ENCODE peak calls at places on chromosomes 4 and X, in four cellular contexts. U is IMR-90, Y is GM12878, O is SK-N-SH. T is an unnamed sample.

GRCh38 chrX:140766024-140766611 is 56.6 kb downstream of the LINC00632 start:
- DNase-seq in O (peak), U (peak), Y (no peak), T (peak)

GRCh38 chr4:160492181-160492580 is 1389.3 kb downstream of the RAPGEF2 start:
- DNase-seq in U (no peak), Y (no peak), O (no peak), T (no peak)

GRCh38 chr4:86357608-86358007 is 2.2 kb downstream of the MAPK10 start:
- DNase-seq in U (no peak), O (peak), Y (no peak), T (no peak)

GRCh38 chr4:1416051-1416947 is 10.1 kb upstream of the NKX1-1 start:
- DNase-seq in O (peak), U (no peak), Y (no peak), T (peak)

GRCh38 chr4:81601270-81601694 is 129.6 kb upstream of the RASGEF1B start:
- DNase-seq in U (no peak), O (no peak), Y (no peak), T (no peak)

GRCh38 chrX:137166591-137166990 is 132.8 kb upstream of the GPR101 start:
- DNase-seq in Y (no peak), U (no peak), O (peak), T (peak)

GRCh38 chrX:109856974-109857373 is 123.9 kb upstream of the ACSL4 start:
- DNase-seq in Y (no peak), U (peak), O (peak), T (no peak)

GRCh38 chr4:152696764-152697250 is 17.0 kb upstream of the TMEM154 start:
- DNase-seq in U (peak), Y (peak), O (no peak), T (no peak)

GRCh38 chrX:70552174-70552704 is 107.6 kb downstream of the DLG3 start:
- DNase-seq in O (no peak), U (no peak), Y (no peak), T (no peak)

GRCh38 chrX:70553516-70553915 is 108.9 kb downstream of the DLG3 start:
- DNase-seq in Y (no peak), O (no peak), U (no peak), T (no peak)

GRCh38 chrX:70554523-70554922 is 109.9 kb downstream of the DLG3 start:
- DNase-seq in U (peak), Y (no peak), O (no peak), T (no peak)

GRCh38 chrX:70554948-70555347 is 110.3 kb downstream of the DLG3 start:
- DNase-seq in O (no peak), U (no peak), Y (no peak), T (no peak)

GRCh38 chrX:70554081-70554480 is 109.4 kb downstream of the DLG3 start:
- DNase-seq in U (peak), Y (no peak), O (no peak), T (no peak)
- H2AFZ ChIP-seq in U (no peak), Y (no peak), O (peak), T (no peak)

DNA sequence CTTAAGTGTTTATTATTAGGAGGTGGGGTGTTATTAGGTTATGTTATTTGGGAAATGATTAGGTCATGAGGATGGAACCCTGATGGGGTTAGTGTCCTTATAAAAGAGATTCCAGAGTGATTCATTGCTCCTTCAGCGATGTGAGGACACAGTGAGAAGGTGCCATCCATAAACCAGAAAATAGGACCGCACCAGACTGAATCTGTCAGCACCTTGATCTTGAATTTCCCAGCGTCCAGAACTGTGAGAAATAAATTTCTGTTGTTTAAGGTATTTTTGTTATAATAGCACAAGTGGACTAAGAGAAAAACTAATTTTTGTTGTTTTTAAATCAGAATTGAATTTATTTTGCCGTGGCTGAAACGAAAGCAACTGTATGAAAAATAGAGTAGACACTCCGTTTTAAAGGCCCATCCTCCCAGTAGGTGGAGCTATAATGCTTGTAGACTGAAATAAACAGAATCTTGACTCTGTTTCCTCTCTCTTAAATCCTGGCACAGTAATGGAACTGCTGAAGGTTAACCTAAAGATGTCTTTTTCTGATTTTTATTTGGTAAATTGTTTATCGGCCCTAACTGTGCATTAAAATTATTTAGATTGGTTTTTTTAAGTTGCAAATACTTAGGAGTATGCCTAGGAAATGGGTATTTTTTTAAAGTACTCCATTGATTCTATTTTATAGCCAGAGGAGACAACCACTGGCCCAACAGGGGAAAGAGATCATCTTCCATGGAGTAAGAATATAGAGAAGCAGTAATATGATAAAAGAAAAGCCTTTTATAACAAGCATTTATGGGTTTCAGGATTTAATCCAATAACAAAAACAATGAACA is 133.2 kb upstream of the ADAMTS3 start:
- DNase-seq in O (peak), U (peak), Y (no peak), T (no peak)
- H2AFZ ChIP-seq in O (peak), U (no peak), Y (peak), T (no peak)

GRCh38 chr4:186108391-186108790 is 3.9 kb downstream of the FAM149A start:
- DNase-seq in O (no peak), U (no peak), Y (no peak), T (no peak)

GRCh38 chr4:186105721-186106335 is 1.3 kb downstream of the FAM149A start:
- DNase-seq in U (no peak), O (peak), Y (no peak), T (no peak)

GRCh38 chr4:186102931-186103330 is 1.6 kb upstream of the FAM149A start:
- DNase-seq in Y (no peak), O (no peak), U (no peak), T (no peak)

GRCh38 chr4:186104114-186104894 is at the start of gene FAM149A:
- DNase-seq in Y (no peak), U (no peak), O (no peak), T (peak)

DNA sequence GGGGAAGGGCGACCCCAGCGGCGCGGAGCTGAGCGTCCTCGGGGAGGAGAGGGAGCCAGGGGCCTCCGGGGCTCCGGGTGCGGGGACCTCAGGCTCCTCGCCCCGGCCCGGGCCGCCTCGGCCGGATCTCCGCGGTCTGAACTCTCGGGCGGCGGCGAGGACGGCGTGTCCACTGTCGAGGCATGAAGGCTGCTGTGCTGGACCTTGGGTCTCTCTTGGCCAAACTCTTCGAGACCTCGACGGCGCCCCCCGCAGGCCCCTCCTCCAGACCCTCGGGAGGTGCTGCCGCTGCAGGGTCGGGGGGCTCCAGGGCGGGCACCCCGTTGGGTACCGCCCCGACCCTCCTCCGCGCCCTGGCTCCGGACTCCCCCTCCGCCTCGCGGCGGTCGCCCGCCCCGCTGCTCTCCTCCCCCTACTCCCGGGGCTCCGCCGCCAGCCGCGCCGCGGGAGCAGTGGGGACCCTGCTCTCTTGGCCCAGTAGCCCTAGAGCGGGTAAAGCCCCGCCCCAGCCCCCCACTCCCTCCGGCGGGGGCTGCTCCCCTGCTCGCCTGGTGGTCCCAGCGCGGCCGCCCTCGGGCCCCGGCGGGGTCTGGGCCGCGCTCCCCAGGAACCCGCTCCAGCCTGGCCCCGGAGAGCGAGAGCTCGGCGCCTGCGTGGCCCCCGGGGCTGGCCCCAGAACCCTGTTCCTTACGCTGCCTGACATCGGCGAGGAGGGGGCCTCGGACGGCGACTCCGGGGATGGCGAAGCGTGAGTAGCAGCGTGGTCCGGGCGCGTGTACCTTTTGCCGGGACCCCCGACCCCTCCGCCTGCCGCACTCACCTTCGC is 604 bp downstream of the FAM149A start:
- DNase-seq in O (peak), U (no peak), Y (no peak), T (peak)
- H2AFZ ChIP-seq in O (no peak), U (peak), Y (no peak), T (no peak)

GRCh38 chr4:123477804-123478209 is 81.2 kb downstream of the SPRY1 start:
- DNase-seq in U (peak), Y (no peak), O (no peak), T (no peak)
- H2AFZ ChIP-seq in U (no peak), Y (no peak), O (no peak), T (no peak)

GRCh38 chr4:15427715-15428114 is at the start of gene C1QTNF7:
- DNase-seq in O (no peak), U (no peak), Y (no peak), T (no peak)
- H2AFZ ChIP-seq in O (no peak), U (no peak), Y (no peak), T (no peak)

T was measured in H9.